ENCODE peak calls at places on chromosomes 16 and 17, in nine cellular contexts. Y, M, X, R, L, D, O, B and E are unnamed samples.

GRCh38 chr16:31713945-31714898 is 159.4 kb upstream of the ZNF267 start:
- DNase-seq in Y (peak; percentile 10), X (no peak), R (no peak), M (peak; percentile 53), L (no peak), B (no peak), O (no peak), D (no peak), E (no peak)

GRCh38 chr17:61822326-61823285 is 40.7 kb downstream of the BRIP1 start:
- DNase-seq in B (no peak), R (no peak), O (no peak), D (no peak), L (no peak), M (no peak), Y (no peak), X (no peak), E (no peak)

GRCh38 chr16:83100679-83101078 is 473.9 kb downstream of the CDH13 start:
- DNase-seq in R (peak; percentile 61), Y (no peak), B (no peak), O (no peak), M (no peak), L (no peak), X (no peak), D (no peak), E (no peak)

GRCh38 chr16:83952940-83953795 is at the start of gene OSGIN1:
- DNase-seq in Y (peak; percentile 98), D (peak; percentile 94), M (peak; percentile 96), R (peak; percentile 95), X (peak; percentile 32), O (peak; percentile 94), B (peak; percentile 88), L (peak; percentile 90), E (peak; percentile 34)

GRCh38 chr17:71633391-71633849 is 487.4 kb upstream of the SOX9 start:
- DNase-seq in R (peak; percentile 85), B (no peak), Y (no peak), X (no peak), O (no peak), M (no peak), D (no peak), L (peak; percentile 8), E (peak; percentile 83)

GRCh38 chr17:80919331-80920284 is 72.0 kb upstream of the CHMP6 start:
- DNase-seq in R (no peak), O (no peak), D (no peak), L (no peak), M (no peak), X (no peak), B (no peak), Y (no peak), E (no peak)

GRCh38 chr17:31566247-31566991 is 174.9 kb downstream of the RAB11FIP4 start:
- DNase-seq in B (no peak), L (no peak), R (peak; percentile 92), D (no peak), M (no peak), Y (no peak), X (no peak), O (no peak), E (no peak)

GRCh38 chr17:6539871-6540270 is 16.5 kb downstream of the PITPNM3 start:
- DNase-seq in O (no peak), L (no peak), M (no peak), B (no peak), D (no peak), X (no peak), Y (no peak), R (no peak), E (no peak)

GRCh38 chr17:81735181-81736102 is 23.4 kb downstream of the SLC25A10 start:
- DNase-seq in Y (peak; percentile 40), O (no peak), R (peak; percentile 77), X (no peak), M (peak; percentile 89), D (peak; percentile 43), L (peak; percentile 63), B (no peak), E (no peak)

GRCh38 chr16:67773099-67773498 is 33.3 kb downstream of the RANBP10 start:
- DNase-seq in B (no peak), R (no peak), D (no peak), Y (no peak), M (no peak), L (no peak), O (peak; percentile 23), X (no peak), E (no peak)

GRCh38 chr17:45221081-45221996 is at the start of gene FMNL1:
- DNase-seq in O (peak; percentile 76), L (no peak), D (peak; percentile 72), R (peak; percentile 36), B (no peak), Y (peak; percentile 39), X (no peak), M (no peak), E (no peak)

GRCh38 chr16:35011-35775 is 18.2 kb downstream of the POLR3K start:
- DNase-seq in D (no peak), B (no peak), R (no peak), L (no peak), O (no peak), Y (no peak), X (no peak), M (peak; percentile 14), E (no peak)

GRCh38 chr16:84896847-84897246 is 77.1 kb downstream of the CRISPLD2 start:
- DNase-seq in M (no peak), O (no peak), D (no peak), R (no peak), X (no peak), Y (no peak), L (no peak), B (no peak), E (no peak)

GRCh38 chr16:49532243-49532870 is 158.8 kb downstream of the C16orf78 start:
- DNase-seq in Y (no peak), B (no peak), L (no peak), X (no peak), O (no peak), D (no peak), M (no peak), R (no peak), E (no peak)

GRCh38 chr17:40458001-40458791 is 14.9 kb downstream of the IGFBP4 start:
- DNase-seq in X (no peak), L (no peak), O (no peak), Y (no peak), R (peak; percentile 73), B (no peak), M (no peak), D (no peak), E (peak; percentile 63)

GRCh38 chr16:72198021-72198420 is 26.1 kb upstream of the PMFBP1 start:
- DNase-seq in L (no peak), X (peak; percentile 63), R (peak; percentile 74), M (no peak), Y (no peak), D (no peak), B (peak; percentile 76), O (no peak), E (peak; percentile 49)

GRCh38 chr16:19540241-19540970 is 15.1 kb upstream of the VPS35L start:
- DNase-seq in D (no peak), O (no peak), R (no peak), M (no peak), L (no peak), Y (no peak), X (no peak), B (no peak), E (no peak)

GRCh38 chr17:79338589-79338988 is 264.0 kb downstream of the ENGASE start:
- DNase-seq in L (peak; percentile 32), D (no peak), O (no peak), M (no peak), B (no peak), X (no peak), R (peak; percentile 15), Y (peak; percentile 44), E (no peak)

GRCh38 chr17:78147315-78147998 is 1.3 kb downstream of the C17orf99 start:
- DNase-seq in M (no peak), Y (no peak), B (no peak), D (peak; percentile 76), O (no peak), X (no peak), R (no peak), L (no peak), E (no peak)